ENCODE peak calls at places on chromosomes 16 and 17, in ten cellular contexts. F, U, L, Z, N, S, C, D, B and Q are unnamed samples.
A peak's percentile ranks its signal among the peaks of the same experiment; 100 is the strongest.

GRCh38 chr16:57504001-57504400 is 17.7 kb upstream of the DOK4 start:
- DNase-seq in F (no peak), U (no peak), L (no peak), Z (no peak), N (no peak), S (no peak), C (no peak), D (no peak), B (no peak), Q (no peak)

GRCh38 chr16:64287667-64288521 is 834.0 kb downstream of the CDH11 start:
- DNase-seq in F (no peak), U (no peak), L (no peak), Z (no peak), N (no peak), S (no peak), C (no peak), D (no peak), B (no peak), Q (no peak)

GRCh38 chr16:29983420-29984136 is 9.9 kb downstream of the TAOK2 start:
- DNase-seq in F (no peak), U (no peak), L (no peak), Z (no peak), N (peak; percentile 41), S (no peak), C (no peak), D (no peak), B (no peak), Q (no peak)

GRCh38 chr16:27211026-27211425 is 7.7 kb downstream of the KDM8 start:
- DNase-seq in F (no peak), U (no peak), L (no peak), Z (no peak), N (no peak), S (no peak), C (no peak), D (no peak), B (no peak), Q (no peak)

GRCh38 chr17:30379303-30380105 is 777 bp downstream of the CPD start:
- DNase-seq in F (peak; percentile 75), U (peak; percentile 13), L (peak; percentile 20), Z (peak; percentile 39), N (peak; percentile 60), S (no peak), C (no peak), D (peak; percentile 32), B (peak; percentile 55), Q (no peak)

GRCh38 chr17:82786427-82786826 is 34.6 kb downstream of the TBCD start:
- DNase-seq in F (no peak), U (no peak), L (no peak), Z (no peak), N (no peak), S (no peak), C (no peak), D (no peak), B (no peak), Q (no peak)

GRCh38 chr17:48593126-48593829 is at the start of gene HOXB5:
- DNase-seq in F (no peak), U (no peak), L (no peak), Z (peak; percentile 52), N (no peak), S (no peak), C (no peak), D (no peak), B (peak; percentile 35), Q (no peak)

GRCh38 chr17:57463103-57463885 is 207.0 kb downstream of the MSI2 start:
- DNase-seq in F (no peak), U (no peak), L (no peak), Z (no peak), N (no peak), S (no peak), C (no peak), D (peak; percentile 63), B (no peak), Q (no peak)

GRCh38 chr17:62720126-62720850 is 87.8 kb downstream of the MARCHF10 start:
- DNase-seq in F (no peak), U (no peak), L (no peak), Z (no peak), N (no peak), S (no peak), C (no peak), D (no peak), B (no peak), Q (no peak)

GRCh38 chr16:66596986-66597848 is 7.3 kb upstream of the CMTM3 start:
- DNase-seq in F (no peak), U (no peak), L (no peak), Z (no peak), N (no peak), S (no peak), C (no peak), D (no peak), B (no peak), Q (no peak)

GRCh38 chr16:72008424-72009216 is at the start of gene DHODH:
- DNase-seq in F (peak; percentile 94), U (peak; percentile 96), L (peak; percentile 98), Z (peak; percentile 98), N (peak; percentile 98), S (peak; percentile 95), C (peak; percentile 96), D (peak; percentile 99), B (peak; percentile 98), Q (peak; percentile 96)

GRCh38 chr16:68920349-68920748 is 77.0 kb downstream of the TANGO6 start:
- DNase-seq in F (no peak), U (no peak), L (no peak), Z (no peak), N (no peak), S (no peak), C (no peak), D (no peak), B (no peak), Q (no peak)

GRCh38 chr17:77786090-77786489 is 172.4 kb upstream of the TNRC6C start:
- DNase-seq in F (no peak), U (no peak), L (no peak), Z (no peak), N (no peak), S (no peak), C (no peak), D (no peak), B (no peak), Q (no peak)

GRCh38 chr16:87721622-87722565 is 43.9 kb downstream of the KLHDC4 start:
- DNase-seq in F (no peak), U (no peak), L (no peak), Z (no peak), N (no peak), S (no peak), C (no peak), D (no peak), B (no peak), Q (no peak)

GRCh38 chr16:8928467-8928957 is 35.2 kb downstream of the USP7 start:
- DNase-seq in F (no peak), U (no peak), L (no peak), Z (no peak), N (no peak), S (no peak), C (peak; percentile 28), D (no peak), B (no peak), Q (no peak)

DNA sequence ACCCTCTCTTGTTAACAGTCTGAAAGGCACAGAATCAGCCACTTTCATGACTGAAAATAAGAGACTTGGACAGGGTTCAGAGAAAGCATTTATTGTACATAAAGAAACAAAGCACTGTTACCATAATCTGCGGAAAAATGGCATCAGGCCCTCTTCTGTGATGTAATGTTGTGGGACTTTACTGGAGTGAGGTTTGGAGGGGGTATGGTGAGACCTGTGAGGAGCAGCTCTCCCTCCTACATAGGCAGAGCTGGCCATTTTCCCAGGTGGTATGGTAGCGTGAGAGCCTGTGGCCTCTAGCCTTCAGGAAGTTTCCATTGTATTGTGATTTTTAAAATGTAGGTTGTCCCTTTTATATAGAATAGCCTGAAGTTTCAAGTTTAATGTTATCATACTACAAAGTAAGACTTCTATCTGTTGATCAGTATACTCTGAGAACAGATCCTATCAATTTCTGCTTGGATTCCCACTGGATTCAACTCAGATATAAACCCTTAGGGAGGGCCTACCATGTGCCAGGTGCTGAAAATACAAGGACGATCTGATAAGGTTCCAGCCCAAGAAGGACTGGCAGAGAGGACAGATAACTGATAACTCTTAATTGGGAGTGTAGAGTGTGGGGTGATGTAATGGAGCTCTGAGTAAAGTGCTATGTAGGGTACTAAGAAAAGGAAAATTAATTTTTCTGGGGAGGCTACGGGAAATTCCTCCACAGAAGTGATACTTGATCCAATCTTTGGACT is 4.1 kb upstream of the YPEL2 start:
- DNase-seq in F (no peak), U (no peak), L (no peak), Z (no peak), N (no peak), S (no peak), C (no peak), D (no peak), B (no peak), Q (no peak)
- H3K27ac ChIP-seq in F (peak overlapping the region; percentile 3), U (peak overlapping the region; percentile 56), L (peak overlapping the region; percentile 97), Z (no peak overlapping the region), N (no peak overlapping the region), S (peak overlapping the region; percentile 99), C (no peak overlapping the region), D (no peak overlapping the region), B (peak overlapping the region; percentile 96), Q (no peak overlapping the region)

GRCh38 chr17:38874505-38875419 is 4.9 kb downstream of the LASP1 start:
- DNase-seq in F (no peak), U (no peak), L (no peak), Z (no peak), N (no peak), S (no peak), C (no peak), D (peak; percentile 59), B (no peak), Q (no peak)
- H3K27ac ChIP-seq in F (peak overlapping the region; percentile 12), U (peak overlapping the region; percentile 23), L (peak overlapping the region; percentile 97), Z (no peak overlapping the region), N (no peak overlapping the region), S (peak overlapping the region; percentile 94), C (peak overlapping the region; percentile 96), D (peak overlapping the region; percentile 24), B (no peak overlapping the region), Q (peak overlapping the region; percentile 61)

DNA sequence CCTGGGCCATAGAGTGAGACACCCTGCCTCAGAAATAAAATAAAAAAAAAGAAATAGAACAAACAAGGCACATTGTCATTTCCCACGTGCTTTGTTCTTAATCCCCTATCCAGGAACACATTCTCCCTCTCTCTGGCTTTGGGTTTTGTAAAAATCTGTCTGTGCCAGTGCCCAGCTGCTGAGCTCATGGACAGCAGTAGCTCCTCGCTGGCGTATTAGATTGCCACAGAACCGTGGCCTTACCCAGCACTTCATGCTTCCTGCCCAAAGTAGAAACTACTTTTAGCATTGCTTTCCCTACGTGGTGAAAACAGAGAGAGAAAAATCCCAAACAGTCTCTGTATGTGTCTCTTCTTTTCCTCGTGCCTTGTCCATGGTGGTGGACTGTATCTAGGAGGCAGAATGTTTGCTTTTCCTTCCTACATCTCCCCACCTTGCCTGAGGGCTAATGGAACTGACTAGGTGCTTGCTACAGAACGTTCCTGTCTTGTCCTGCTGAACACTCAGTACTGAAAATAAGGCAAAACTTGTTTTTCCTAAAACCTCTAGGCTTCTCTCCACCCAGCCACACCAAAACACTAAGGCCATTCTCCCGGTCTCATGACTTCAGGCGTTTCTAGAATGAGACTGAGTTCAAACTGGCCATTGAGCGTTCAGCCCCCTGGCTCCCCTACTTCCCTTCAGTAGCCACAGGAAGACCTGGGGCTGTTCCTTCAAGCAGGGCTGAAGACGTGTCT is 26.1 kb downstream of the MNT start:
- DNase-seq in F (no peak), U (no peak), L (no peak), Z (no peak), N (no peak), S (no peak), C (no peak), D (no peak), B (no peak), Q (no peak)
- H3K27ac ChIP-seq in F (no peak overlapping the region), U (no peak overlapping the region), L (no peak overlapping the region), Z (no peak overlapping the region), N (no peak overlapping the region), S (no peak overlapping the region), C (no peak overlapping the region), D (no peak overlapping the region), B (no peak overlapping the region), Q (peak overlapping the region; percentile 48)

GRCh38 chr17:50535407-50535806 is 2.9 kb downstream of the EPN3 start:
- DNase-seq in F (no peak), U (no peak), L (no peak), Z (no peak), N (no peak), S (no peak), C (no peak), D (no peak), B (no peak), Q (no peak)
- H3K27ac ChIP-seq in F (peak overlapping the region; percentile 86), U (no peak overlapping the region), L (peak overlapping the region; percentile 90), Z (no peak overlapping the region), N (no peak overlapping the region), S (no peak overlapping the region), C (no peak overlapping the region), D (no peak overlapping the region), B (no peak overlapping the region), Q (no peak overlapping the region)